ENCODE peak calls at places on chromosomes 6 and 20, in ten cellular contexts. Y, T, O, X, C, D, A, U, V and M are unnamed samples.

GRCh38 chr20:50333856-50334255 is 143.2 kb downstream of the CEBPB start:
- DNase-seq in Y (no peak), T (no peak), O (no peak), X (no peak), C (peak), D (no peak), A (no peak), U (no peak), V (no peak), M (no peak)

GRCh38 chr6:33299237-33299944 is 649 bp upstream of the RGL2 start:
- DNase-seq in Y (peak), T (peak), O (peak), X (peak), C (peak), D (peak), A (peak), U (peak), V (peak), M (peak)

GRCh38 chr6:156687875-156688549 is 89.2 kb upstream of the ARID1B start:
- DNase-seq in Y (peak), T (no peak), O (no peak), X (peak), C (peak), D (no peak), A (peak), U (peak), V (peak), M (peak)

GRCh38 chr6:100440935-100441334 is 23.8 kb downstream of the SIM1 start:
- DNase-seq in Y (no peak), T (no peak), O (no peak), X (no peak), C (no peak), D (no peak), A (no peak), U (no peak), V (no peak), M (no peak)

GRCh38 chr6:139597781-139598368 is 223.4 kb upstream of the CITED2 start:
- DNase-seq in Y (no peak), T (no peak), O (no peak), X (peak), C (peak), D (no peak), A (no peak), U (no peak), V (no peak), M (no peak)

GRCh38 chr20:49115565-49115964 is 69.5 kb downstream of the CSE1L start:
- DNase-seq in Y (no peak), T (no peak), O (no peak), X (peak), C (no peak), D (no peak), A (no peak), U (no peak), V (no peak), M (no peak)

GRCh38 chr20:11849976-11850670 is 67.6 kb upstream of the BTBD3 start:
- DNase-seq in Y (no peak), T (no peak), O (no peak), X (no peak), C (peak), D (no peak), A (no peak), U (no peak), V (peak), M (no peak)

GRCh38 chr6:37622639-37623038 is 75.0 kb downstream of the MDGA1 start:
- DNase-seq in Y (no peak), T (no peak), O (no peak), X (no peak), C (peak), D (no peak), A (no peak), U (no peak), V (no peak), M (no peak)

GRCh38 chr20:24705486-24705885 is 236.1 kb downstream of the SYNDIG1 start:
- DNase-seq in Y (no peak), T (no peak), O (no peak), X (no peak), C (peak), D (no peak), A (no peak), U (no peak), V (no peak), M (no peak)